ENCODE peak calls at places on chromosomes 13 and 19, in six cellular contexts. Y is AG09319, H is progenitor cell of endocrine pancreas, P is Caco-2, E is neural crest cell, M is tibial artery. Z is an unnamed sample.

GRCh38 chr19:33143897-33144405 is 12.0 kb downstream of the WDR88 start:
- DNase-seq in Y (no peak), M (peak), E (peak), H (peak), P (peak), Z (peak)

GRCh38 chr13:47087841-47088240 is 191.0 kb upstream of the HTR2A start:
- DNase-seq in Y (no peak), H (no peak), E (no peak), M (no peak), P (no peak), Z (peak)

GRCh38 chr13:24176351-24177101 is 16.0 kb downstream of the SPATA13 start:
- DNase-seq in Y (no peak), M (no peak), E (no peak), P (no peak), H (no peak), Z (no peak)

GRCh38 chr13:91817250-91817649 is 418.8 kb downstream of the GPC5 start:
- DNase-seq in E (no peak), H (no peak), P (no peak), Y (no peak), M (no peak), Z (peak)

GRCh38 chr13:85223883-85224656 is 575.1 kb downstream of the SLITRK6 start:
- DNase-seq in E (no peak), M (no peak), P (no peak), H (no peak), Y (no peak), Z (no peak)

GRCh38 chr13:113469582-113469981 is 16.3 kb upstream of the ADPRHL1 start:
- DNase-seq in P (no peak), H (no peak), M (no peak), Y (no peak), E (no peak), Z (no peak)

GRCh38 chr13:112642061-112642460 is 47.8 kb upstream of the ATP11A start:
- DNase-seq in Y (no peak), E (no peak), H (no peak), M (no peak), P (no peak), Z (no peak)

GRCh38 chr13:93080166-93080565 is 146.4 kb upstream of the GPC6 start:
- DNase-seq in E (no peak), M (no peak), P (no peak), Y (no peak), H (no peak), Z (no peak)

GRCh38 chr13:113404723-113405471 is 41.0 kb upstream of the GRTP1 start:
- DNase-seq in H (no peak), M (no peak), E (no peak), P (peak), Y (no peak), Z (no peak)

GRCh38 chr19:53927745-53928144 is 18.7 kb downstream of the CACNG7 start:
- DNase-seq in M (no peak), E (peak), H (peak), Y (peak), P (peak), Z (peak)

GRCh38 chr19:2047449-2048103 is 3.5 kb downstream of the MKNK2 start:
- DNase-seq in M (peak), H (no peak), P (no peak), E (no peak), Y (no peak), Z (peak)

GRCh38 chr13:37208052-37208451 is 102.6 kb upstream of the CSNK1A1L start:
- DNase-seq in P (no peak), E (no peak), H (no peak), M (no peak), Y (no peak), Z (no peak)

DNA sequence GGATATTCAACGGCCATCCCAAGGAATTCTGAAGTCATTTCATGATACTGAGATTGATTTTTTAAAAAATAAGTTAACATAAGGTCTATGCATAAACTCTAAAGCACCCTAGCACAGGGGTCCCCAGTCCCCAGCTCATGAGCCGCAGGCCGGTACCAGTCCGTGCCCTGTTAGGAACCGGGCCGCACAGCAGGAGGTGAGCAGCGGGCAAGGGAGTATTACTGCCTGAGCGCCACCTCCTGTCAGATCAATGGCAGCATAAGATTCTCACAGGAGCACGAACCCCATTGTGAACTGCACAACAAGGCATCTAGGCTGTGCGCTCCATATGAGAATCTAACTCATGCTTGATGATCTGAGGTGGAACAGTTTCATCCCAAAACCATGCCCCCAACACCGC is 31.0 kb downstream of the RCBTB1 start:
- DNase-seq in E (no peak), H (no peak), Y (no peak), P (no peak), M (no peak), Z (no peak)
- TF ChIP-seq CTCF in E (no peak), H (no peak), Y (no peak), P (no peak), M (no peak), Z (no peak)

DNA sequence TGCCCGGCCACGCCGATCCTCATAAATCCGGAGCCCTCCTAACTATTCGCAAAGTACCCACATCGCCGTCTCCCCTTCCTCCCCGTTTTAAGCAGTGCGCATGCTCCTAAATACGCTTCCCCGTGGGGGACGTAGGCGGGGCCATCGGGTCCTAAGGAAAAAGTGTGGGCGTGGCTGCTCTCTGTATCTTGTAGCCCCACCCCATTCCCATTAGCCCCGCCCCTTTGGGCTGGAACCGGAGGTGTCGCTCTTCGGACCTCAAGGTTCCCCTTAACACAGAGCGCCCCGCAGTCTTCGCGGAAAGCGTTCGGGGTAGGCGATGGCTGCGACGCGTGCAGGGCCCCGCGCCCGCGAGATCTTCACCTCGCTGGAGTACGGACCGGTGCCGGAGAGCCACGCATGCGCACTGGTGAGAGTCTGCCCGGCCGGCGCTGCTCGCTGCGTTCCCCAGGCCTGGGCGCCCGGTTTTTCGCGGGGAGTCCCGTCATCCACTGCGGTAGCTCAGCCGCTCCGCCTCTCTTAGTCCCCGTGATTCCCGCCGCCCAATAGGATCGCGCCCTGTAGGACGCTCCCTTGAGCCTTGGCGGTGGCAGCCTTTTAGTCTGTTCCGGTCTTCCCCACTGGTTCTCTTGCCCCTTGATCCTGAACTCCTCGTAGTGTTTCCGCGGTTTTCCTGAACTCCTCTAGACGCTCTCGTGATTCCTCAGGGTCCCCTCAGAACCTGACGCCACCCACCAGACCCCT is at the start of gene ALDH16A1:
- DNase-seq in M (peak), P (peak), Y (peak), E (peak), H (peak), Z (peak)
- TF ChIP-seq CTCF in M (no peak), P (no peak), Y (no peak), E (no peak), H (no peak), Z (no peak)

GRCh38 chr13:94988654-94989053 is 276.3 kb upstream of the SOX21 start:
- DNase-seq in P (no peak), M (no peak), Y (no peak), E (no peak), H (no peak), Z (no peak)
- TF ChIP-seq CTCF in P (peak), M (no peak), Y (no peak), E (no peak), H (no peak), Z (no peak)

GRCh38 chr19:44875666-44876418 is 15.2 kb upstream of the TOMM40 start:
- DNase-seq in E (no peak), P (no peak), Y (no peak), H (no peak), M (no peak), Z (peak)
- TF ChIP-seq CTCF in E (no peak), P (no peak), Y (no peak), H (no peak), M (no peak), Z (no peak)

GRCh38 chr13:68304287-68304893 is 1074.3 kb upstream of the PCDH9 start:
- DNase-seq in Y (no peak), H (no peak), M (no peak), P (no peak), E (no peak), Z (peak)
- TF ChIP-seq CTCF in Y (peak), H (peak), M (peak), P (peak), E (peak), Z (peak)

DNA sequence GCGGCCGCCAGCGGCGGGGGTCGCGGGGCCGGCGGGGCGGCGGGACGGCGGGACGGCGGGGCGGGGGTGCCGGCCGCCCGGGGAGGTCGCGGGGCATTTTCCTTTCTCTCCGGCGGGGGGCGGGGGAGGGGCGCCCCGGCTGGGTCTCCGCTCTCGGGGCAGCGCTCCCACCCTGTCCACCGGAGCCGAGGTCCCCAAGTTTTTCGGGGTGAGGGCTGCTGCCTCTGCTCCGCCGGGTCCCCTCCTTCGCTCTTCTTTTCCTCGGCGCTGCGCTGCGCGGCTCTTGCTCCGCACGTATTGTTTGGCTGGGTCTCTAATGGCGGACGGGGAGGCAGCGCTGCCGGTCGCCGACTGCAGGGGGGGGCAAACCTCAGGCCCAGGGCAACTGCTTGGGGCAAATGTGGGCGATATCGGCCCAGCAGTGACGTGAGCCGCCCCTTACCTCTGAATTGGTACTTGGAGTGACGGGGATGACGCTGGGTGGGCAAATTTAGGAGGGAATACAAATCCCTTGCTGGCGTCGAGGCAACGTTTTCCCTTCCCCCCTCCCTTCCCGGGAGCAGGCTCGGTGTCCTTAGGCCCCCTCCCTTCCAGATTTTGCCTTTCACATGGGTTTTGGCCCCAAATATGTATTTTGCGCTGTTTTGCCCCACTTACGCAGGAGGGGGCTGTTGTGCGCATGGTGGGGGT is 759 bp downstream of the ZMYM2 start:
- DNase-seq in H (peak), Y (no peak), P (peak), M (peak), E (peak), Z (peak)
- TF ChIP-seq CTCF in H (no peak), Y (peak), P (peak), M (peak), E (no peak), Z (peak)